ENCODE peak calls at places on chromosome 17, in five cellular contexts. L is EH; Z is Daoy; T is AG09319; X is naive thymus-derived CD8-positive, alpha-beta T cell. V is an unnamed sample.

GRCh38 chr17:76881966-76882365 is 13.8 kb downstream of the MGAT5B start:
- DNase-seq in L (no peak), Z (no peak), T (no peak), X (no peak), V (no peak)

GRCh38 chr17:31678431-31678830 is 180.6 kb downstream of the COPRS start:
- DNase-seq in L (peak), Z (peak), T (no peak), X (no peak), V (no peak)

GRCh38 chr17:68437979-68438877 is 19.1 kb downstream of the WIPI1 start:
- DNase-seq in L (peak), Z (peak), T (no peak), X (no peak), V (no peak)

GRCh38 chr17:40515491-40516041 is 14.1 kb upstream of the TNS4 start:
- DNase-seq in L (no peak), Z (no peak), T (no peak), X (no peak), V (no peak)

GRCh38 chr17:65231662-65232335 is 94.6 kb downstream of the RGS9 start:
- DNase-seq in L (peak), Z (peak), T (peak), X (no peak), V (no peak)

GRCh38 chr17:7803981-7804380 is 30.0 kb upstream of the KDM6B start:
- DNase-seq in L (peak), Z (peak), T (no peak), X (no peak), V (no peak)

GRCh38 chr17:8799001-8799850 is at the start of gene MFSD6L:
- DNase-seq in L (peak), Z (peak), T (no peak), X (no peak), V (no peak)

GRCh38 chr17:38917259-38917658 is 8.2 kb upstream of the LASP1NB start:
- DNase-seq in L (no peak), Z (no peak), T (no peak), X (no peak), V (no peak)

GRCh38 chr17:42541041-42541833 is 5.2 kb downstream of the NAGLU start:
- DNase-seq in L (no peak), Z (no peak), T (no peak), X (no peak), V (no peak)

GRCh38 chr17:42313773-42314566 is 25.7 kb downstream of the STAT5A start:
- DNase-seq in L (no peak), Z (no peak), T (no peak), X (peak), V (no peak)

GRCh38 chr17:45857977-45858708 is 13.5 kb downstream of the SPPL2C start:
- DNase-seq in L (peak), Z (no peak), T (no peak), X (no peak), V (no peak)

GRCh38 chr17:57253307-57254065 is 2.8 kb upstream of the MSI2 start:
- DNase-seq in L (no peak), Z (no peak), T (no peak), X (no peak), V (no peak)

GRCh38 chr17:34798581-34798980 is 162.7 kb downstream of the CCT6B start:
- DNase-seq in L (no peak), Z (no peak), T (no peak), X (no peak), V (no peak)

GRCh38 chr17:9916108-9916507 is 11.0 kb upstream of the RCVRN start:
- DNase-seq in L (no peak), Z (no peak), T (no peak), X (no peak), V (no peak)

GRCh38 chr17:44023545-44024270 is 8.9 kb upstream of the TMEM101 start:
- DNase-seq in L (no peak), Z (no peak), T (no peak), X (no peak), V (no peak)

GRCh38 chr17:82893779-82894178 is 54.0 kb upstream of the ZNF750 start:
- DNase-seq in L (peak), Z (no peak), T (no peak), X (no peak), V (no peak)

GRCh38 chr17:80899402-80900268 is 92.0 kb upstream of the CHMP6 start:
- DNase-seq in L (peak), Z (peak), T (no peak), X (peak), V (no peak)

GRCh38 chr17:42843358-42843934 is 934 bp upstream of the AOC2 start:
- DNase-seq in L (peak), Z (peak), T (peak), X (no peak), V (no peak)

GRCh38 chr17:10815318-10815717 is 11.4 kb upstream of the TMEM238L start:
- DNase-seq in L (no peak), Z (no peak), T (no peak), X (no peak), V (no peak)

GRCh38 chr17:78237403-78238012 is 6.1 kb downstream of the TMEM235 start:
- DNase-seq in L (no peak), Z (peak), T (no peak), X (no peak), V (no peak)

GRCh38 chr17:81385320-81386111 is 9.7 kb upstream of the BAHCC1 start:
- DNase-seq in L (no peak), Z (no peak), T (no peak), X (no peak), V (no peak)

GRCh38 chr17:70882504-70882903 is 713.2 kb downstream of the KCNJ2 start:
- DNase-seq in L (no peak), Z (peak), T (no peak), X (no peak), V (no peak)

V was measured in brain pericyte.